ENCODE peak calls at places on chromosomes 2 and 18, in six cellular contexts. One of them, this sample, is unnamed.

GRCh38 chr2:231227309-231228162 is 29.1 kb downstream of the ARMC9 start:
- DNase-seq in choroid plexus epithelial cell: peak
- DNase-seq in ovary: peak
- DNase-seq in heart left ventricle: peak
- DNase-seq in epithelial cell of proximal tubule: peak
- DNase-seq in lung: peak
- DNase-seq in this sample: peak

GRCh38 chr18:38483326-38483725 is 917.7 kb upstream of the CELF4 start:
- DNase-seq in ovary: no peak
- DNase-seq in epithelial cell of proximal tubule: no peak
- DNase-seq in heart left ventricle: no peak
- DNase-seq in lung: no peak
- DNase-seq in choroid plexus epithelial cell: no peak
- DNase-seq in this sample: no peak

GRCh38 chr2:12711339-12711738 is 5.4 kb upstream of the TRIB2 start:
- DNase-seq in lung: no peak
- DNase-seq in ovary: no peak
- DNase-seq in heart left ventricle: no peak
- DNase-seq in epithelial cell of proximal tubule: no peak
- DNase-seq in choroid plexus epithelial cell: no peak
- DNase-seq in this sample: no peak

GRCh38 chr2:28350196-28350595 is 42.5 kb upstream of the FOSL2 start:
- DNase-seq in choroid plexus epithelial cell: no peak
- DNase-seq in ovary: no peak
- DNase-seq in lung: no peak
- DNase-seq in heart left ventricle: no peak
- DNase-seq in epithelial cell of proximal tubule: no peak
- DNase-seq in this sample: no peak

GRCh38 chr2:222756362-222756831 is 84.9 kb downstream of the MOGAT1 start:
- DNase-seq in epithelial cell of proximal tubule: no peak
- DNase-seq in lung: no peak
- DNase-seq in ovary: no peak
- DNase-seq in choroid plexus epithelial cell: peak
- DNase-seq in heart left ventricle: no peak
- DNase-seq in this sample: no peak

GRCh38 chr2:240597054-240597418 is 10.5 kb downstream of the CAPN10 start:
- DNase-seq in lung: no peak
- DNase-seq in heart left ventricle: peak
- DNase-seq in ovary: no peak
- DNase-seq in choroid plexus epithelial cell: no peak
- DNase-seq in epithelial cell of proximal tubule: no peak
- DNase-seq in this sample: no peak

GRCh38 chr2:113273031-113273551 is 5.6 kb downstream of the PAX8 start:
- DNase-seq in lung: no peak
- DNase-seq in heart left ventricle: no peak
- DNase-seq in choroid plexus epithelial cell: peak
- DNase-seq in epithelial cell of proximal tubule: no peak
- DNase-seq in ovary: no peak
- DNase-seq in this sample: no peak

GRCh38 chr2:143545643-143546275 is 416.5 kb downstream of the ARHGAP15 start:
- DNase-seq in ovary: no peak
- DNase-seq in choroid plexus epithelial cell: peak
- DNase-seq in lung: no peak
- DNase-seq in heart left ventricle: no peak
- DNase-seq in epithelial cell of proximal tubule: no peak
- DNase-seq in this sample: no peak

GRCh38 chr2:174681983-174682577 is 82.2 kb downstream of the CHRNA1 start:
- DNase-seq in ovary: peak
- DNase-seq in choroid plexus epithelial cell: no peak
- DNase-seq in lung: no peak
- DNase-seq in heart left ventricle: peak
- DNase-seq in epithelial cell of proximal tubule: no peak
- DNase-seq in this sample: no peak

GRCh38 chr18:2982452-2983172 is 30.3 kb downstream of the LPIN2 start:
- DNase-seq in heart left ventricle: no peak
- DNase-seq in lung: no peak
- DNase-seq in choroid plexus epithelial cell: no peak
- DNase-seq in epithelial cell of proximal tubule: no peak
- DNase-seq in ovary: no peak
- DNase-seq in this sample: no peak

GRCh38 chr2:28608061-28608828 is 112.4 kb downstream of the PLB1 start:
- DNase-seq in lung: no peak
- DNase-seq in heart left ventricle: peak
- DNase-seq in choroid plexus epithelial cell: no peak
- DNase-seq in ovary: no peak
- DNase-seq in epithelial cell of proximal tubule: no peak
- DNase-seq in this sample: no peak

GRCh38 chr2:181682795-181683517 is 2.6 kb upstream of the NEUROD1 start:
- DNase-seq in choroid plexus epithelial cell: no peak
- DNase-seq in ovary: no peak
- DNase-seq in heart left ventricle: no peak
- DNase-seq in epithelial cell of proximal tubule: no peak
- DNase-seq in lung: no peak
- DNase-seq in this sample: no peak

GRCh38 chr2:181682026-181682789 is 1.9 kb upstream of the NEUROD1 start:
- DNase-seq in lung: no peak
- DNase-seq in ovary: no peak
- DNase-seq in choroid plexus epithelial cell: no peak
- DNase-seq in epithelial cell of proximal tubule: no peak
- DNase-seq in heart left ventricle: no peak
- DNase-seq in this sample: no peak

GRCh38 chr2:181685150-181685688 is 4.9 kb upstream of the NEUROD1 start:
- DNase-seq in ovary: no peak
- DNase-seq in lung: no peak
- DNase-seq in heart left ventricle: no peak
- DNase-seq in choroid plexus epithelial cell: peak
- DNase-seq in epithelial cell of proximal tubule: no peak
- DNase-seq in this sample: no peak

GRCh38 chr2:181684454-181685149 is 4.3 kb upstream of the NEUROD1 start:
- DNase-seq in ovary: no peak
- DNase-seq in epithelial cell of proximal tubule: no peak
- DNase-seq in heart left ventricle: no peak
- DNase-seq in lung: no peak
- DNase-seq in choroid plexus epithelial cell: no peak
- DNase-seq in this sample: no peak

DNA sequence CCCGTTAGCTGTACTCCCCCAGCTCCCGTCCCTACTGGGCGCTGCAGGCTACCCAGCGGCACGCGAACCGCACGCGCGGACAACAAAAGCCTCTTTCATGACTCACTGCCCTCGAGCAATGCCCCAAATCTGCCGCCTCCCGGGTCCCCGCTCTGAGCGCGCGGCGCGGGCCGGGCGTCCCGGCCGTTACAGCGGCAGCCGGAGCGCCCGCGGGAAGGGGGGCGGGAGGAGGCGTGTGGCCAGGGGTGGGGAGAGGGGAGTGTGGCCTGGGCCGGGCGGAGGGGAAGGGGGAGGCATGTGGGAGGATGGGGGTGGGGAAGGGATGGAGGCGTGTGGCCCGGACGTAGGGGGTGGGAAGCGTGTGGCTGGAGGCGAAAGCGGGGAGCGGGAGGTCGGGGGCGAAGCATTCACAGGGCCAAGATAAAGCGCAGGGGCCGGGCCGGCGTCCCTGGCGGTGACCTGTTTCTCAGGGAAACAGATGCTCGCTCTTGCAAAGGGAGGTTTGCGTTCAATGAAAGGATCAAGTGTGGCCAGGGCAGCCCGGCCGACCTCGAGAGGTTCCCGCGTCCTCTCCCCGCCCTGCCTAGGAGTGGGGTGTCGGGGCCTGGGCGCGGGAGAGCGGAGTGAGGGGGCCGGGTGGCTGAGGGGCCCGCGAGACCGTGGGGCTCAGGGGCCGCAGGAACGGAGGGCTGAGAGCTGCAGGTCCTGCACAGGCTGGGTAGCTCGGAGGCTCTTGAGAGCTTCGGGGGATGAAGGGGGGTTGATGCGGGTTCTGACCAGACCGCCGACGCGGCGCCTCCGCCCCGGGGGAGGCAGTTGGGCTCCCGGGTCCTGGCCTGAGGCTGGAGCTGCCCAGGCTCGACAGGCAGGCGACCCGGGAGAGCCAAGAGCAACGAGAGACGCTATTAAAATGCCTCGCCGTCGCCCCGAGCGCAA is 3.5 kb upstream of the NEUROD1 start:
- DNase-seq in choroid plexus epithelial cell: no peak
- DNase-seq in ovary: no peak
- DNase-seq in lung: no peak
- DNase-seq in heart left ventricle: no peak
- DNase-seq in epithelial cell of proximal tubule: no peak
- DNase-seq in this sample: no peak
- H3K4me3 ChIP-seq in choroid plexus epithelial cell: no peak
- H3K4me3 ChIP-seq in ovary: no peak
- H3K4me3 ChIP-seq in lung: no peak
- H3K4me3 ChIP-seq in heart left ventricle: no peak
- H3K4me3 ChIP-seq in epithelial cell of proximal tubule: no peak
- H3K4me3 ChIP-seq in this sample: peak

GRCh38 chr2:98773907-98774306 is 43.0 kb upstream of the MGAT4A start:
- DNase-seq in epithelial cell of proximal tubule: no peak
- DNase-seq in heart left ventricle: no peak
- DNase-seq in choroid plexus epithelial cell: no peak
- DNase-seq in lung: no peak
- DNase-seq in ovary: no peak
- DNase-seq in this sample: no peak

GRCh38 chr2:98771264-98771663 is 40.3 kb upstream of the MGAT4A start:
- DNase-seq in ovary: no peak
- DNase-seq in heart left ventricle: no peak
- DNase-seq in choroid plexus epithelial cell: no peak
- DNase-seq in lung: no peak
- DNase-seq in epithelial cell of proximal tubule: no peak
- DNase-seq in this sample: no peak

GRCh38 chr2:98771771-98772521 is 41.0 kb upstream of the MGAT4A start:
- DNase-seq in heart left ventricle: no peak
- DNase-seq in ovary: no peak
- DNase-seq in choroid plexus epithelial cell: peak
- DNase-seq in epithelial cell of proximal tubule: no peak
- DNase-seq in lung: no peak
- DNase-seq in this sample: no peak

GRCh38 chr2:98773169-98773568 is 42.2 kb upstream of the MGAT4A start:
- DNase-seq in lung: no peak
- DNase-seq in choroid plexus epithelial cell: no peak
- DNase-seq in epithelial cell of proximal tubule: no peak
- DNase-seq in heart left ventricle: no peak
- DNase-seq in ovary: no peak
- DNase-seq in this sample: no peak

GRCh38 chr2:98772531-98772930 is 41.6 kb upstream of the MGAT4A start:
- DNase-seq in choroid plexus epithelial cell: no peak
- DNase-seq in ovary: no peak
- DNase-seq in lung: no peak
- DNase-seq in heart left ventricle: no peak
- DNase-seq in epithelial cell of proximal tubule: no peak
- DNase-seq in this sample: no peak
- H3K4me3 ChIP-seq in choroid plexus epithelial cell: no peak
- H3K4me3 ChIP-seq in ovary: no peak
- H3K4me3 ChIP-seq in lung: no peak
- H3K4me3 ChIP-seq in heart left ventricle: no peak
- H3K4me3 ChIP-seq in epithelial cell of proximal tubule: no peak
- H3K4me3 ChIP-seq in this sample: no peak

GRCh38 chr2:218383892-218384519 is 1.9 kb downstream of the SLC11A1 start:
- DNase-seq in epithelial cell of proximal tubule: no peak
- DNase-seq in ovary: no peak
- DNase-seq in heart left ventricle: no peak
- DNase-seq in choroid plexus epithelial cell: no peak
- DNase-seq in lung: no peak
- DNase-seq in this sample: no peak

GRCh38 chr2:218386505-218387368 is 4.7 kb downstream of the SLC11A1 start:
- DNase-seq in lung: no peak
- DNase-seq in choroid plexus epithelial cell: no peak
- DNase-seq in heart left ventricle: no peak
- DNase-seq in epithelial cell of proximal tubule: no peak
- DNase-seq in ovary: no peak
- DNase-seq in this sample: no peak

GRCh38 chr2:218389333-218390150 is 7.5 kb downstream of the SLC11A1 start:
- DNase-seq in lung: no peak
- DNase-seq in epithelial cell of proximal tubule: no peak
- DNase-seq in heart left ventricle: no peak
- DNase-seq in choroid plexus epithelial cell: no peak
- DNase-seq in ovary: no peak
- DNase-seq in this sample: no peak

GRCh38 chr2:218384975-218385374 is 2.9 kb downstream of the SLC11A1 start:
- DNase-seq in epithelial cell of proximal tubule: no peak
- DNase-seq in lung: no peak
- DNase-seq in ovary: no peak
- DNase-seq in choroid plexus epithelial cell: no peak
- DNase-seq in heart left ventricle: no peak
- DNase-seq in this sample: no peak

GRCh38 chr2:218387369-218388194 is 5.5 kb downstream of the SLC11A1 start:
- DNase-seq in choroid plexus epithelial cell: peak
- DNase-seq in epithelial cell of proximal tubule: no peak
- DNase-seq in ovary: peak
- DNase-seq in heart left ventricle: no peak
- DNase-seq in lung: peak
- DNase-seq in this sample: no peak
- H3K4me3 ChIP-seq in choroid plexus epithelial cell: peak
- H3K4me3 ChIP-seq in epithelial cell of proximal tubule: peak
- H3K4me3 ChIP-seq in ovary: peak
- H3K4me3 ChIP-seq in heart left ventricle: peak
- H3K4me3 ChIP-seq in lung: peak
- H3K4me3 ChIP-seq in this sample: peak

GRCh38 chr2:238439093-238439849 is 12.5 kb downstream of the ASB1 start:
- DNase-seq in ovary: no peak
- DNase-seq in epithelial cell of proximal tubule: no peak
- DNase-seq in choroid plexus epithelial cell: peak
- DNase-seq in heart left ventricle: no peak
- DNase-seq in lung: no peak
- DNase-seq in this sample: no peak
- H3K4me3 ChIP-seq in ovary: no peak
- H3K4me3 ChIP-seq in epithelial cell of proximal tubule: no peak
- H3K4me3 ChIP-seq in choroid plexus epithelial cell: peak
- H3K4me3 ChIP-seq in heart left ventricle: peak
- H3K4me3 ChIP-seq in lung: no peak
- H3K4me3 ChIP-seq in this sample: no peak

GRCh38 chr18:5892772-5893431 is 2.4 kb downstream of the TMEM200C start:
- DNase-seq in heart left ventricle: no peak
- DNase-seq in lung: no peak
- DNase-seq in epithelial cell of proximal tubule: no peak
- DNase-seq in choroid plexus epithelial cell: no peak
- DNase-seq in ovary: no peak
- DNase-seq in this sample: no peak

GRCh38 chr18:5894613-5895299 is 566 bp downstream of the TMEM200C start:
- DNase-seq in epithelial cell of proximal tubule: no peak
- DNase-seq in heart left ventricle: no peak
- DNase-seq in choroid plexus epithelial cell: no peak
- DNase-seq in lung: no peak
- DNase-seq in ovary: peak
- DNase-seq in this sample: no peak

GRCh38 chr18:5895886-5896740 is 791 bp upstream of the TMEM200C start:
- DNase-seq in ovary: peak
- DNase-seq in heart left ventricle: peak
- DNase-seq in choroid plexus epithelial cell: no peak
- DNase-seq in epithelial cell of proximal tubule: no peak
- DNase-seq in lung: no peak
- DNase-seq in this sample: no peak

GRCh38 chr18:5895300-5895885 is at the start of gene TMEM200C:
- DNase-seq in epithelial cell of proximal tubule: no peak
- DNase-seq in heart left ventricle: no peak
- DNase-seq in choroid plexus epithelial cell: no peak
- DNase-seq in lung: no peak
- DNase-seq in ovary: peak
- DNase-seq in this sample: no peak

GRCh38 chr18:5894215-5894612 is 1.1 kb downstream of the TMEM200C start:
- DNase-seq in epithelial cell of proximal tubule: no peak
- DNase-seq in ovary: no peak
- DNase-seq in choroid plexus epithelial cell: no peak
- DNase-seq in lung: no peak
- DNase-seq in heart left ventricle: no peak
- DNase-seq in this sample: no peak
- H3K4me3 ChIP-seq in epithelial cell of proximal tubule: no peak
- H3K4me3 ChIP-seq in ovary: no peak
- H3K4me3 ChIP-seq in choroid plexus epithelial cell: no peak
- H3K4me3 ChIP-seq in lung: no peak
- H3K4me3 ChIP-seq in heart left ventricle: peak
- H3K4me3 ChIP-seq in this sample: peak